ENCODE peak calls at places on chromosomes 3 and 15, in six cellular contexts. One of them, this sample, is unnamed.

GRCh38 chr3:116569611-116570010 is 124.3 kb upstream of the LSAMP start:
- DNase-seq in neuronal stem cell: no peak
- DNase-seq in H9: no peak
- DNase-seq in mesenchymal stem cell: peak
- DNase-seq in trophoblast cell: no peak
- DNase-seq in H1: no peak
- DNase-seq in this sample: peak

GRCh38 chr15:36331531-36332275 is 247.7 kb upstream of the CDIN1 start:
- DNase-seq in neuronal stem cell: no peak
- DNase-seq in H9: no peak
- DNase-seq in mesenchymal stem cell: peak
- DNase-seq in trophoblast cell: no peak
- DNase-seq in H1: no peak
- DNase-seq in this sample: no peak

GRCh38 chr3:193744048-193744821 is 151.2 kb downstream of the OPA1 start:
- DNase-seq in neuronal stem cell: no peak
- DNase-seq in H9: no peak
- DNase-seq in mesenchymal stem cell: peak
- DNase-seq in trophoblast cell: no peak
- DNase-seq in H1: no peak
- DNase-seq in this sample: no peak

GRCh38 chr15:29045717-29046116 is 159.9 kb downstream of the APBA2 start:
- DNase-seq in neuronal stem cell: no peak
- DNase-seq in H9: no peak
- DNase-seq in mesenchymal stem cell: peak
- DNase-seq in trophoblast cell: peak
- DNase-seq in H1: no peak
- DNase-seq in this sample: peak

GRCh38 chr3:13009132-13009945 is 63.9 kb downstream of the IQSEC1 start:
- DNase-seq in neuronal stem cell: no peak
- DNase-seq in H9: no peak
- DNase-seq in mesenchymal stem cell: no peak
- DNase-seq in trophoblast cell: peak
- DNase-seq in H1: no peak
- DNase-seq in this sample: no peak

GRCh38 chr3:158991146-158991705 is 189.4 kb downstream of the MFSD1 start:
- DNase-seq in neuronal stem cell: no peak
- DNase-seq in H9: peak
- DNase-seq in mesenchymal stem cell: no peak
- DNase-seq in trophoblast cell: no peak
- DNase-seq in H1: peak
- DNase-seq in this sample: no peak

GRCh38 chr3:150876866-150877265 is 28.4 kb downstream of the MINDY4B start:
- DNase-seq in neuronal stem cell: no peak
- DNase-seq in H9: no peak
- DNase-seq in mesenchymal stem cell: no peak
- DNase-seq in trophoblast cell: no peak
- DNase-seq in H1: no peak
- DNase-seq in this sample: no peak

GRCh38 chr15:62444104-62445027 is 279.3 kb upstream of the C2CD4B start:
- DNase-seq in neuronal stem cell: no peak
- DNase-seq in H9: no peak
- DNase-seq in mesenchymal stem cell: peak
- DNase-seq in trophoblast cell: peak
- DNase-seq in H1: no peak
- DNase-seq in this sample: peak

GRCh38 chr3:51675201-51675611 is 4.2 kb downstream of the TEX264 start:
- DNase-seq in neuronal stem cell: no peak
- DNase-seq in H9: no peak
- DNase-seq in mesenchymal stem cell: no peak
- DNase-seq in trophoblast cell: no peak
- DNase-seq in H1: no peak
- DNase-seq in this sample: peak

GRCh38 chr3:9388562-9389272 is 8.7 kb upstream of the SETD5 start:
- DNase-seq in neuronal stem cell: no peak
- DNase-seq in H9: no peak
- DNase-seq in mesenchymal stem cell: no peak
- DNase-seq in trophoblast cell: no peak
- DNase-seq in H1: no peak
- DNase-seq in this sample: no peak

GRCh38 chr3:127457094-127457475 is 133.4 kb downstream of the TPRA1 start:
- DNase-seq in neuronal stem cell: no peak
- DNase-seq in H9: peak
- DNase-seq in mesenchymal stem cell: peak
- DNase-seq in trophoblast cell: no peak
- DNase-seq in H1: peak
- DNase-seq in this sample: peak

GRCh38 chr3:7536510-7536909 is 675.6 kb downstream of the GRM7 start:
- DNase-seq in neuronal stem cell: no peak
- DNase-seq in H9: no peak
- DNase-seq in mesenchymal stem cell: no peak
- DNase-seq in trophoblast cell: no peak
- DNase-seq in H1: no peak
- DNase-seq in this sample: no peak

GRCh38 chr15:60941448-60941847 is 287.7 kb downstream of the RORA start:
- DNase-seq in neuronal stem cell: no peak
- DNase-seq in H9: no peak
- DNase-seq in mesenchymal stem cell: peak
- DNase-seq in trophoblast cell: peak
- DNase-seq in H1: no peak
- DNase-seq in this sample: peak

GRCh38 chr15:83205725-83206324 is 1.8 kb downstream of the HDGFL3 start:
- DNase-seq in neuronal stem cell: no peak
- DNase-seq in H9: no peak
- DNase-seq in mesenchymal stem cell: peak
- DNase-seq in trophoblast cell: no peak
- DNase-seq in H1: no peak
- DNase-seq in this sample: peak

GRCh38 chr3:181948286-181948685 is 236.6 kb downstream of the SOX2 start:
- DNase-seq in neuronal stem cell: no peak
- DNase-seq in H9: no peak
- DNase-seq in mesenchymal stem cell: no peak
- DNase-seq in trophoblast cell: no peak
- DNase-seq in H1: no peak
- DNase-seq in this sample: no peak

GRCh38 chr3:55690746-55691540 is 203.8 kb upstream of the WNT5A start:
- DNase-seq in neuronal stem cell: peak
- DNase-seq in H9: peak
- DNase-seq in mesenchymal stem cell: no peak
- DNase-seq in trophoblast cell: no peak
- DNase-seq in H1: peak
- DNase-seq in this sample: no peak

GRCh38 chr15:35003928-35004327 is 15.8 kb upstream of the ZNF770 start:
- DNase-seq in neuronal stem cell: no peak
- DNase-seq in H9: no peak
- DNase-seq in mesenchymal stem cell: no peak
- DNase-seq in trophoblast cell: no peak
- DNase-seq in H1: no peak
- DNase-seq in this sample: no peak

GRCh38 chr15:34994925-34995324 is 6.8 kb upstream of the ZNF770 start:
- DNase-seq in neuronal stem cell: no peak
- DNase-seq in H9: no peak
- DNase-seq in mesenchymal stem cell: no peak
- DNase-seq in trophoblast cell: no peak
- DNase-seq in H1: no peak
- DNase-seq in this sample: no peak

GRCh38 chr15:34999906-35000305 is 11.8 kb upstream of the ZNF770 start:
- DNase-seq in neuronal stem cell: no peak
- DNase-seq in H9: no peak
- DNase-seq in mesenchymal stem cell: no peak
- DNase-seq in trophoblast cell: no peak
- DNase-seq in H1: no peak
- DNase-seq in this sample: no peak

GRCh38 chr15:35005933-35006332 is 17.8 kb upstream of the ZNF770 start:
- DNase-seq in neuronal stem cell: no peak
- DNase-seq in H9: no peak
- DNase-seq in mesenchymal stem cell: no peak
- DNase-seq in trophoblast cell: no peak
- DNase-seq in H1: no peak
- DNase-seq in this sample: no peak

GRCh38 chr15:35000511-35000910 is 12.4 kb upstream of the ZNF770 start:
- DNase-seq in neuronal stem cell: no peak
- DNase-seq in H9: no peak
- DNase-seq in mesenchymal stem cell: peak
- DNase-seq in trophoblast cell: peak
- DNase-seq in H1: no peak
- DNase-seq in this sample: peak
- H3K4ac ChIP-seq in neuronal stem cell: no peak
- H3K4ac ChIP-seq in H9: no peak
- H3K4ac ChIP-seq in mesenchymal stem cell: no peak
- H3K4ac ChIP-seq in trophoblast cell: no peak
- H3K4ac ChIP-seq in H1: no peak
- H3K4ac ChIP-seq in this sample: no peak

DNA sequence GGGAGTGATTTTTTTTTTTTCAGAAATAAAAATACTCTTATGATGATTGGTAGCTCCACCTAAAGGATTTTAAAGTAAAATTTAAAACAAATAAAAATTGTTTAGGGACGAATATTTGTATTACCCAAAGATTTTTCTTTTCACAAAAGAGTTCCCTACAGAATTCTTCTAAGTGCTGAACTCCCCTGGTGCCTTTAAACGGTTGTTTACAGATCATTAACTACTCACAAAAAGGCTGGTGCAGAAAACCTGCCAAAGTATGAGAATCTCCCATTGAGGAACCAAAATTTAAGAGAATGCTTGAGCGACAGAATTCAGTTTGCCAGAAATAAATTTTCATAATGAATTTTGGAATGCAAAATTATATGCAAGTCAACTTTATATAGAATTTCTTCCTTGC is 497.8 kb upstream of the NR2F2 start:
- DNase-seq in neuronal stem cell: no peak
- DNase-seq in H9: no peak
- DNase-seq in mesenchymal stem cell: no peak
- DNase-seq in trophoblast cell: no peak
- DNase-seq in H1: no peak
- DNase-seq in this sample: no peak
- H4K91ac ChIP-seq in neuronal stem cell: no peak
- H4K91ac ChIP-seq in H9: no peak
- H4K91ac ChIP-seq in mesenchymal stem cell: no peak
- H4K91ac ChIP-seq in trophoblast cell: no peak
- H4K91ac ChIP-seq in H1: no peak
- H4K91ac ChIP-seq in this sample: no peak

DNA sequence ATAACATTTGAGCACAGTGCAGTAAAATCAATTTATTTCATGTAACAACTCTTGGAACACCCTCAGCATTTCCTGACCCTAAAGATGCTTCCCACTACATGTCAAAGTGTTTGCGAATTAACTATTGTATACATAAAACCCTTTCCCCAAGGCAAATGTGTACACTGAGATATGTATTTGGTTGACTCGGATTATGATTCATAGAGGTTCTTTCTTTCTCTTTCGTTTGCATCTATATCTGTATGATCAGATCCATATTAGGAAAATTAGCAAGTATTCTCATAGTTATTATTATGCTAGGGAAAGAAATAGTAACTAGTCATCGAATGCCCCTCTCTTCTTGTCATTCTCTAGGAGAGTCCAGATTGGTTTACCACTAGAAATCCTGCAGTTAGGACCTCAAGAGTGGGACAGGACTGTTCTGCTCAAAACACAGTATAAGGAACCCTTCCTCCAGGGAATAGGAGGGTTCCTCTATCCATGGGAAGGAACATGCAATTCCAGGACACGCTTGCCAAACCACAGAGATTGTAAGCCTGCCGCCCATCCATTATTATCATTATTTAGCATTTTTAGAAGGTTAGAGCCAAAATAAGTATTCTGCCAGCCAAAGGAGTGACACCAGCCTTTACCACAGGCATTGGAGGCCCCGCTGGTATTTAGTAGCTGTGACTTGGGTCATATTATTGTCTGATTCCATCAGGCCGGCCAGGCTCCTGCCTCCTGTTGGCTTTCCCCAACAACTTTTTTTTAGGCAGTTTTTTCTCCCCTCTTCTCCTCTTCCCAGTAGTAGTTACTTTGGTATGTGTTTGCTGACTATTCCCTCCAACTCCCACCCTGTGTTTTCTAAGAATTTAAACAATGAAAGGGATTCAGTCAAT is 100.7 kb downstream of the GALK2 start:
- DNase-seq in neuronal stem cell: peak
- DNase-seq in H9: no peak
- DNase-seq in mesenchymal stem cell: no peak
- DNase-seq in trophoblast cell: no peak
- DNase-seq in H1: no peak
- DNase-seq in this sample: peak
- H3K4ac ChIP-seq in neuronal stem cell: no peak
- H3K4ac ChIP-seq in H9: no peak
- H3K4ac ChIP-seq in mesenchymal stem cell: no peak
- H3K4ac ChIP-seq in trophoblast cell: no peak
- H3K4ac ChIP-seq in H1: no peak
- H3K4ac ChIP-seq in this sample: peak

GRCh38 chr3:44338828-44339127 is 212 bp downstream of the TCAIM start:
- DNase-seq in neuronal stem cell: no peak
- DNase-seq in H9: no peak
- DNase-seq in mesenchymal stem cell: no peak
- DNase-seq in trophoblast cell: no peak
- DNase-seq in H1: no peak
- DNase-seq in this sample: no peak

GRCh38 chr3:44337253-44337652 is 1.3 kb upstream of the TCAIM start:
- DNase-seq in neuronal stem cell: no peak
- DNase-seq in H9: peak
- DNase-seq in mesenchymal stem cell: no peak
- DNase-seq in trophoblast cell: no peak
- DNase-seq in H1: no peak
- DNase-seq in this sample: no peak

GRCh38 chr3:44339181-44339741 is 695 bp downstream of the TCAIM start:
- DNase-seq in neuronal stem cell: no peak
- DNase-seq in H9: no peak
- DNase-seq in mesenchymal stem cell: no peak
- DNase-seq in trophoblast cell: no peak
- DNase-seq in H1: no peak
- DNase-seq in this sample: no peak

GRCh38 chr3:44339990-44340389 is 1.4 kb downstream of the TCAIM start:
- DNase-seq in neuronal stem cell: no peak
- DNase-seq in H9: no peak
- DNase-seq in mesenchymal stem cell: no peak
- DNase-seq in trophoblast cell: no peak
- DNase-seq in H1: no peak
- DNase-seq in this sample: no peak

DNA sequence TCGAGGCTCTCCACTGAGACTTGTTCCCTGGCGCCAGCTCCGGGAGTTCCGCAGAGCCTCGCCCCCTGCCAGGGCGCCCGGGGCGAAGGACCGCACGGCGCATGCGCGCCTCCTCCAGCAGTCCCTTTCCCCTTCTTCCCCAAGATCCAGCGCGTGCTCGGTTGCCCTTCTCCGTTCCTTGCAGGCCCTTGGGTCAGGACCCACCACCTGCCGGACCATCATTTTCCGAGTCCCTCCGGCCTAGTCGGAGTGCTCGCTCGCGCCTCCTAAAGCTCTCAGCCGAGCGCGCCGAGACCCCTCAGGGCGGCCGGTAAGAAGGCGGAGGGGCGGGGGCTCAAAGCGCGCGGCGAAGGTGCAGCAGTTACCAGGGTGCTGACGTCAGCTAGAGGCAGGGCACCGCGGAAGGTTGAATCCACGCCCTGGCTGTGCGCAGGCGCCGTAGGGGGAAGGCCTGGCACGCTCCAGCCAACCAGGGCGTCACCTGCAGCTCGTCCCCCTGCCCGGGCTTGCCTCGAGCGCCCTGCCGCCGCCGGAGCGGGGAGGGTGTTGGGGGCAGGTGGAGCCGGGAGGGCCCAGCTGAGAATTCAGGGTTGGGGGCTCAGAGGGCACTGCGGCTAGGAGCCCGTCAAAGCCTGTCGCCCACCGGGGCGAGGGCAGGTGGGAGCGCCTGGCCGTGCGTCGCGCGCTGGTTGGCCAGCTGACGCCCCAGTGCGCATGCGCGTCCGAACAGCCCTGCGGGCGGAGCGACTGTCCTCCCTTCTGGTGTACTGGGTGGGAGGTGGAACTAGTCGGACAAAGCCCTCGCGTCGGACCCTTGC is at the start of gene TCAIM:
- DNase-seq in neuronal stem cell: peak
- DNase-seq in H9: peak
- DNase-seq in mesenchymal stem cell: peak
- DNase-seq in trophoblast cell: peak
- DNase-seq in H1: peak
- DNase-seq in this sample: peak
- H4K91ac ChIP-seq in neuronal stem cell: peak
- H4K91ac ChIP-seq in H9: no peak
- H4K91ac ChIP-seq in mesenchymal stem cell: peak
- H4K91ac ChIP-seq in trophoblast cell: peak
- H4K91ac ChIP-seq in H1: peak
- H4K91ac ChIP-seq in this sample: peak